ENCODE peak calls at places on chromosomes 1 and 21, in six cellular contexts. A is CD8-positive, alpha-beta T cell; B is MM.1S; Y is neural progenitor cell; K is heart right ventricle; G is H9. U is an unnamed sample.

GRCh38 chr1:37602750-37603694 is 7.3 kb upstream of the GNL2 start:
- DNase-seq in A (peak), B (peak), Y (peak), K (peak), G (peak), U (peak)

GRCh38 chr1:86849756-86850155 is 64.2 kb downstream of the SELENOF start:
- DNase-seq in A (no peak), B (no peak), Y (no peak), K (no peak), G (no peak), U (no peak)

GRCh38 chr1:75079535-75080290 is 54.5 kb upstream of the LHX8 start:
- DNase-seq in A (no peak), B (no peak), Y (no peak), K (no peak), G (no peak), U (no peak)

GRCh38 chr1:172956871-172957270 is 93.9 kb downstream of the TNFSF18 start:
- DNase-seq in A (no peak), B (no peak), Y (no peak), K (no peak), G (no peak), U (no peak)

GRCh38 chr1:41639332-41639936 is 155.0 kb upstream of the EDN2 start:
- DNase-seq in A (no peak), B (no peak), Y (no peak), K (no peak), G (no peak), U (peak)

GRCh38 chr1:220529530-220529920 is 1.6 kb downstream of the MARK1 start:
- DNase-seq in A (no peak), B (no peak), Y (peak), K (no peak), G (no peak), U (no peak)

GRCh38 chr1:2481885-2482284 is 5.8 kb downstream of the PLCH2 start:
- DNase-seq in A (no peak), B (no peak), Y (no peak), K (no peak), G (no peak), U (no peak)

GRCh38 chr1:108847464-108847863 is 9.4 kb downstream of the AKNAD1 start:
- DNase-seq in A (no peak), B (no peak), Y (no peak), K (no peak), G (no peak), U (no peak)

GRCh38 chr1:229464672-229465071 is 30.8 kb upstream of the ACTA1 start:
- DNase-seq in A (no peak), B (no peak), Y (no peak), K (no peak), G (no peak), U (no peak)

GRCh38 chr1:62356257-62356835 is 37.1 kb upstream of the KANK4 start:
- DNase-seq in A (no peak), B (no peak), Y (no peak), K (no peak), G (no peak), U (peak)

GRCh38 chr1:3922851-3923250 is 22.8 kb upstream of the C1orf174 start:
- DNase-seq in A (no peak), B (no peak), Y (no peak), K (no peak), G (no peak), U (no peak)

GRCh38 chr1:220157738-220158137 is 63.8 kb downstream of the IARS2 start:
- DNase-seq in A (no peak), B (no peak), Y (no peak), K (no peak), G (no peak), U (no peak)

GRCh38 chr1:166811691-166812090 is 27.6 kb upstream of the POGK start:
- DNase-seq in A (no peak), B (no peak), Y (no peak), K (no peak), G (no peak), U (no peak)

GRCh38 chr1:224635356-224635755 is 19.2 kb downstream of the CNIH3 start:
- DNase-seq in A (no peak), B (no peak), Y (no peak), K (no peak), G (no peak), U (no peak)

GRCh38 chr1:238396140-238396539 is 505.4 kb upstream of the ZP4 start:
- DNase-seq in A (no peak), B (no peak), Y (no peak), K (no peak), G (no peak), U (no peak)

GRCh38 chr1:206905295-206906164 is 8.3 kb downstream of the IL24 start:
- DNase-seq in A (no peak), B (no peak), Y (no peak), K (no peak), G (no peak), U (peak)

GRCh38 chr21:44682580-44683151 is 703 bp upstream of the KRTAP12-1 start:
- DNase-seq in A (no peak), B (no peak), Y (no peak), K (no peak), G (peak), U (no peak)

GRCh38 chr1:218728994-218729393 is 383.9 kb downstream of the TGFB2 start:
- DNase-seq in A (no peak), B (no peak), Y (no peak), K (no peak), G (peak), U (no peak)

GRCh38 chr1:10210841-10211804 is 753 bp downstream of the KIF1B start:
- DNase-seq in A (no peak), B (no peak), Y (peak), K (peak), G (peak), U (peak)

GRCh38 chr1:56758135-56758534 is 61.1 kb downstream of the FYB2 start:
- DNase-seq in A (no peak), B (no peak), Y (peak), K (peak), G (peak), U (peak)

GRCh38 chr1:199522936-199523335 is 504.6 kb upstream of the NR5A2 start:
- DNase-seq in A (no peak), B (no peak), Y (no peak), K (no peak), G (no peak), U (no peak)

GRCh38 chr21:31918250-31918775 is 45.5 kb downstream of the HUNK start:
- DNase-seq in A (no peak), B (no peak), Y (no peak), K (no peak), G (no peak), U (no peak)
- TF ChIP-seq CTCF in A (no peak), B (no peak), Y (no peak), K (no peak), G (peak), U (no peak)

DNA sequence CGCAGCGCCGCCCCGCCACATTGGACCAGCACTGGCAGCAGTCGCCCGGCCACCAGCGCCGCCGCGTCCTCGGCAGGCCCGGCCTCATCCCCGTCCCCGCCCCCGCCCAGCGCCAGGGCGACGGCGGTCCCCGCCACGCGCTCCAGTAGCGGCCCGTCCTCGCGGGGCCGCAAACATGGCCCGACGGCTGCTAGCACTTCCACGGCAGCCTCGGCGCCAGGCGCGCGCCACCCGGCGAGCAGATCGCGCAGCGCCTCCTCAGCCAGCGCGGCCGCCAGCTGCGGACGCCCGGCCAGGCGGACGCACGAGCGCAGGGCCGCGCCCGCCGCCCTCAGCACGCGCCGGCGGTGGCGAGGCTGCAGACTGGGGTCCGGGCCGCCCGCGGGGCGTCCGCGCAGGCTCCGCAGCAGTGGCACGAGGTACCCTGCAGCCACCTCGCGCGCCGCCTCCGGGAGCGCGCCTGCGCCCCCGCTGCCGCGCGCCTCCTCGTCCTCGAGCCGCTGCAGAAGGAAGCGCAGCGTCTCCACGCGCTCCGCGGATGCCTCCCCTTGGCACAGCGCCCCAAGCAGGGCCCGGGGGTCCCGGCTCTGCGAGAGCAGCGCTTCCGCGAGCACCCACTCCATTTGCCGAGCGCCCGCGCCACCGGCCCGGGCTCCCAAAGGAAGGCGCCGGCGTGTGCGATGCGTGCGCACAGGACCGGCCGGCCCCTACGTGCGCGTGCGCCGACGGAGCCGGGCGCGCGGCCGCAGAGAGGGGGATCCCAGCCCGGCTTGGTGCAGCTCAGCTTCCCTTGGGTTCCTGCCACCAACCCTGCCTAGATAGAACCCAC is at the start of gene TARBP1:
- DNase-seq in A (peak), B (peak), Y (peak), K (peak), G (peak), U (peak)
- TF ChIP-seq CTCF in A (no peak), B (peak), Y (no peak), K (no peak), G (no peak), U (peak)

GRCh38 chr1:24849653-24850295 is 80.3 kb downstream of the RUNX3 start:
- DNase-seq in A (no peak), B (no peak), Y (peak), K (peak), G (peak), U (peak)
- TF ChIP-seq CTCF in A (no peak), B (peak), Y (peak), K (peak), G (peak), U (peak)

GRCh38 chr1:178962853-178963810 is 62.6 kb upstream of the FAM20B start:
- DNase-seq in A (no peak), B (no peak), Y (no peak), K (no peak), G (no peak), U (no peak)
- TF ChIP-seq CTCF in A (no peak), B (no peak), Y (no peak), K (no peak), G (no peak), U (no peak)

DNA sequence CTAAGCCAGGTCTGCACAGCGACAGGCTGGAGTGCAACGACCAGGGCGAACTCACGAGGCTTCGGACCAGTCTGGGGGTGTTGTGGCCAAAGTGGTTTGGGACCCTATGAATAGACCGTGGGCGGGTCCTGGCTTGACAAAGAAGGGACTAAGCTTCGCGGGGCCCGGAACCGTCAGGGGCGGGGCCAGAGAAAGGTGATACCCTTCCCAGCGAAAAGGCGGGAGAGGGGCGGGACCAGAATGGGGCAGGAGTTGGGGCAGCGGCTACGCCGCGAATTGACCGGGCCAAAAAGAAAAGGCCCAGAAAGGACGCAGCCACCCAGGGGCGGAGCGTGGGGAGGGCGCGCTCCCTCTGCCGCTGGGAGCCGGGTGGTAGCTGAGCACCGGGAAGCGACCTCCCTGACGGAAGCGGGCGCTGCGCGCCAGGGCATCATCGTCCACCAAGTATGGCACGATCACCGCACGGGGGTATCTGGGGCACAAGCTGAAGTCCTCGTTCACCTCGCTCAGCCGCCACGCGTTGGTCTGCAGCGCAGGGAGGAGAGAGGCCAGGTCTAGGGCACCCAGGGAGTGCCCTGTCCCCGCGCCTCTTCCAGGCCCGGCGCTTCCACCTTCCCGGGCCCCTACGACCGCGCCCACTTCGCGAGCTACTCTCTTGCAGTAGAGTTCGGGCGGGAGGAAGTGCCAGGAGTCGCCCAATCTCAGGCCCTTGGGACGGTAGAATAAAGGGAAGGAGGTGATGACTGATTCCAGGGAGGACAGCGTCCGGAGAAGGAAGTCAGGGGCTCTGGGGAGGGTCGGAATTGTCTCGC is 6.7 kb upstream of the FAM167B start:
- DNase-seq in A (no peak), B (peak), Y (peak), K (peak), G (peak), U (peak)
- TF ChIP-seq CTCF in A (peak), B (peak), Y (peak), K (no peak), G (peak), U (peak)

GRCh38 chr1:245493029-245493428 is 338.2 kb downstream of the KIF26B start:
- DNase-seq in A (no peak), B (peak), Y (peak), K (no peak), G (no peak), U (peak)
- TF ChIP-seq CTCF in A (no peak), B (peak), Y (peak), K (no peak), G (peak), U (peak)

GRCh38 chr1:46689897-46690296 is 18.2 kb downstream of the TEX38 start:
- DNase-seq in A (no peak), B (no peak), Y (no peak), K (no peak), G (no peak), U (no peak)

GRCh38 chr1:46690931-46691411 is 19.3 kb downstream of the TEX38 start:
- DNase-seq in A (no peak), B (no peak), Y (peak), K (no peak), G (no peak), U (no peak)

GRCh38 chr1:46689326-46689725 is 17.7 kb downstream of the TEX38 start:
- DNase-seq in A (no peak), B (peak), Y (peak), K (no peak), G (no peak), U (no peak)

GRCh38 chr1:46692806-46693770 is 21.4 kb downstream of the TEX38 start:
- DNase-seq in A (no peak), B (no peak), Y (no peak), K (no peak), G (no peak), U (no peak)

GRCh38 chr1:46691997-46692790 is 20.5 kb downstream of the TEX38 start:
- DNase-seq in A (no peak), B (no peak), Y (no peak), K (no peak), G (no peak), U (no peak)
- TF ChIP-seq CTCF in A (no peak), B (no peak), Y (peak), K (no peak), G (no peak), U (no peak)

U was measured in GM12865.